ENCODE peak calls at places on chromosomes 5 and 9, in six cellular contexts. One of them, this sample, is unnamed.

GRCh38 chr5:172133359-172134029 is 54.5 kb downstream of the STK10 start:
- DNase-seq in lower leg skin: no peak
- DNase-seq in kidney: no peak
- DNase-seq in cardiac muscle cell: peak; percentile 93
- DNase-seq in upper lobe of right lung: peak; percentile 73
- DNase-seq in A549: no peak
- DNase-seq in this sample: no peak

GRCh38 chr9:17839744-17840143 is 260.9 kb downstream of the SH3GL2 start:
- DNase-seq in cardiac muscle cell: no peak
- DNase-seq in A549: no peak
- DNase-seq in upper lobe of right lung: no peak
- DNase-seq in lower leg skin: no peak
- DNase-seq in kidney: no peak
- DNase-seq in this sample: no peak

GRCh38 chr5:54524704-54525103 is 7.1 kb downstream of the SNX18 start:
- DNase-seq in kidney: peak; percentile 77
- DNase-seq in cardiac muscle cell: no peak
- DNase-seq in lower leg skin: no peak
- DNase-seq in A549: no peak
- DNase-seq in upper lobe of right lung: peak; percentile 71
- DNase-seq in this sample: no peak

GRCh38 chr5:154058055-154059038 is 19.6 kb downstream of the MFAP3 start:
- DNase-seq in lower leg skin: no peak
- DNase-seq in upper lobe of right lung: no peak
- DNase-seq in kidney: no peak
- DNase-seq in A549: no peak
- DNase-seq in cardiac muscle cell: peak; percentile 57
- DNase-seq in this sample: peak; percentile 76

GRCh38 chr5:134267366-134268018 is 41.6 kb upstream of the PPP2CA start:
- DNase-seq in lower leg skin: peak; percentile 31
- DNase-seq in cardiac muscle cell: peak; percentile 29
- DNase-seq in kidney: no peak
- DNase-seq in A549: peak; percentile 40
- DNase-seq in upper lobe of right lung: no peak
- DNase-seq in this sample: no peak

GRCh38 chr9:87497080-87497603 is 525 bp upstream of the DAPK1 start:
- DNase-seq in cardiac muscle cell: no peak
- DNase-seq in A549: no peak
- DNase-seq in upper lobe of right lung: no peak
- DNase-seq in kidney: no peak
- DNase-seq in lower leg skin: no peak
- DNase-seq in this sample: no peak

GRCh38 chr9:110820378-110820777 is 151.8 kb downstream of the MUSK start:
- DNase-seq in cardiac muscle cell: peak; percentile 49
- DNase-seq in kidney: no peak
- DNase-seq in lower leg skin: no peak
- DNase-seq in A549: no peak
- DNase-seq in upper lobe of right lung: no peak
- DNase-seq in this sample: no peak

GRCh38 chr5:2374703-2375102 is 376.8 kb downstream of the IRX2 start:
- DNase-seq in lower leg skin: peak; percentile 57
- DNase-seq in cardiac muscle cell: no peak
- DNase-seq in upper lobe of right lung: no peak
- DNase-seq in A549: no peak
- DNase-seq in kidney: no peak
- DNase-seq in this sample: no peak

GRCh38 chr5:127608077-127608660 is 40.7 kb upstream of the CTXN3 start:
- DNase-seq in A549: no peak
- DNase-seq in kidney: no peak
- DNase-seq in upper lobe of right lung: no peak
- DNase-seq in lower leg skin: no peak
- DNase-seq in cardiac muscle cell: no peak
- DNase-seq in this sample: no peak

GRCh38 chr9:123059472-123060220 is 26.2 kb downstream of the GPR21 start:
- DNase-seq in lower leg skin: no peak
- DNase-seq in kidney: no peak
- DNase-seq in upper lobe of right lung: no peak
- DNase-seq in cardiac muscle cell: no peak
- DNase-seq in A549: no peak
- DNase-seq in this sample: no peak

GRCh38 chr9:135520916-135521607 is at the start of gene LCN1:
- DNase-seq in kidney: no peak
- DNase-seq in upper lobe of right lung: peak; percentile 47
- DNase-seq in lower leg skin: peak; percentile 68
- DNase-seq in cardiac muscle cell: no peak
- DNase-seq in A549: no peak
- DNase-seq in this sample: no peak

GRCh38 chr5:138752341-138752950 is 779 bp upstream of the CTNNA1 start:
- DNase-seq in cardiac muscle cell: peak; percentile 25
- DNase-seq in A549: peak; percentile 63
- DNase-seq in upper lobe of right lung: no peak
- DNase-seq in lower leg skin: no peak
- DNase-seq in kidney: no peak
- DNase-seq in this sample: no peak
- H3K4me3 ChIP-seq in cardiac muscle cell: peak overlapping the region; percentile 92
- H3K4me3 ChIP-seq in A549: peak overlapping the region; percentile 91
- H3K4me3 ChIP-seq in upper lobe of right lung: peak overlapping the region; percentile 91
- H3K4me3 ChIP-seq in lower leg skin: peak overlapping the region; percentile 49
- H3K4me3 ChIP-seq in kidney: peak overlapping the region; percentile 86
- H3K4me3 ChIP-seq in this sample: peak overlapping the region; percentile 82

GRCh38 chr9:33229359-33230120 is 10.4 kb upstream of the SPINK4 start:
- DNase-seq in A549: peak; percentile 98
- DNase-seq in lower leg skin: peak; percentile 93
- DNase-seq in kidney: peak; percentile 93
- DNase-seq in cardiac muscle cell: no peak
- DNase-seq in upper lobe of right lung: peak; percentile 88
- DNase-seq in this sample: no peak
- TF ChIP-seq CTCF in A549: peak; percentile 97
- TF ChIP-seq CTCF in lower leg skin: no peak
- TF ChIP-seq CTCF in kidney: peak; percentile 33
- TF ChIP-seq CTCF in cardiac muscle cell: no peak
- TF ChIP-seq CTCF in upper lobe of right lung: peak; percentile 30
- TF ChIP-seq CTCF in this sample: peak; percentile 4

DNA sequence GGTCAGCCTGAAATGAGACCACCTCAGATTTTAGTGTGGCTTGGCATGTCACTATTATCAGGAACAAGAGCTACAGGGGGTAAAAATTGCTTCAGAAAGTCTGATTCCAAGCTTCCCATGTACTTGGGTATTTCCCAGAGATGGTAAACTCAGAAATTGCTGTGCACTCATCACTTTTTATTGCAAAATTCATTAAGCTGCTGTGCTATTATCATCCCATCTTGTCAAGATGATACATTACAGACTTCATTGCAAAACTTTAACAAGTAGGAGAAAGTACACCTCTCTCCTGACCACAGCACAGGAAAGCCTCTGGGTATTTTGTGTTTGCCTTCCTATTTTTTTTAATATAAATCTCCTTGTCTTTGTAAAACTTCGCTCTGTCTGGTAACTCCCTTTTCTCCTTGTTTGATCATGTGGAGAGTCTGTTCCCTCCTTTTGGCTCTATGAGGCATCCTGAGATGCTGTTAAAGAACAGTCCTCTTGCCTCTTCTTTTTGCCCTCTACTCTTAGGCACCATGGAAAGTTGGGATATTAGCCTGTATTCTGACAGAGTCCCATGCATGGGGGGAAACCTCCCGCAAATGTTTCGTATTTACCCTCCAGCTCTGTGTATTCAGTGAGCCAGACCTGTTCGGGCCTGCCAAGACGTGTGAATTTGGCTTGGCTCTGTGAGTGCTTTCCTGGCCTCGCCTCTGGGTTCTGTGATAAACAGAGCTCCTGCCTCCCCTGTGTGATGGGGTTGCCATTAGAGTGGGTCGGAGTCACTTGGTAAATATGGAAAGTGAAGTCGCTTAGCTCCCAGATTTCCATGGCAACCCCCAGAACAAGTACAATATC is 260.7 kb downstream of the NR3C1 start:
- DNase-seq in lower leg skin: no peak
- DNase-seq in upper lobe of right lung: no peak
- DNase-seq in kidney: no peak
- DNase-seq in cardiac muscle cell: peak; percentile 85
- DNase-seq in A549: no peak
- DNase-seq in this sample: no peak
- H3K4me3 ChIP-seq in lower leg skin: no peak overlapping the region
- H3K4me3 ChIP-seq in upper lobe of right lung: no peak overlapping the region
- H3K4me3 ChIP-seq in kidney: no peak overlapping the region
- H3K4me3 ChIP-seq in cardiac muscle cell: no peak overlapping the region
- H3K4me3 ChIP-seq in A549: no peak overlapping the region
- H3K4me3 ChIP-seq in this sample: no peak overlapping the region

GRCh38 chr5:78359831-78360673 is at the start of gene SCAMP1:
- DNase-seq in lower leg skin: peak; percentile 97
- DNase-seq in upper lobe of right lung: peak; percentile 96
- DNase-seq in A549: peak; percentile 91
- DNase-seq in cardiac muscle cell: peak; percentile 97
- DNase-seq in kidney: peak; percentile 96
- DNase-seq in this sample: peak; percentile 98
- TF ChIP-seq CTCF in lower leg skin: no peak
- TF ChIP-seq CTCF in upper lobe of right lung: peak; percentile 49
- TF ChIP-seq CTCF in A549: no peak
- TF ChIP-seq CTCF in cardiac muscle cell: peak; percentile 26
- TF ChIP-seq CTCF in kidney: peak; percentile 8
- TF ChIP-seq CTCF in this sample: peak; percentile 37

DNA sequence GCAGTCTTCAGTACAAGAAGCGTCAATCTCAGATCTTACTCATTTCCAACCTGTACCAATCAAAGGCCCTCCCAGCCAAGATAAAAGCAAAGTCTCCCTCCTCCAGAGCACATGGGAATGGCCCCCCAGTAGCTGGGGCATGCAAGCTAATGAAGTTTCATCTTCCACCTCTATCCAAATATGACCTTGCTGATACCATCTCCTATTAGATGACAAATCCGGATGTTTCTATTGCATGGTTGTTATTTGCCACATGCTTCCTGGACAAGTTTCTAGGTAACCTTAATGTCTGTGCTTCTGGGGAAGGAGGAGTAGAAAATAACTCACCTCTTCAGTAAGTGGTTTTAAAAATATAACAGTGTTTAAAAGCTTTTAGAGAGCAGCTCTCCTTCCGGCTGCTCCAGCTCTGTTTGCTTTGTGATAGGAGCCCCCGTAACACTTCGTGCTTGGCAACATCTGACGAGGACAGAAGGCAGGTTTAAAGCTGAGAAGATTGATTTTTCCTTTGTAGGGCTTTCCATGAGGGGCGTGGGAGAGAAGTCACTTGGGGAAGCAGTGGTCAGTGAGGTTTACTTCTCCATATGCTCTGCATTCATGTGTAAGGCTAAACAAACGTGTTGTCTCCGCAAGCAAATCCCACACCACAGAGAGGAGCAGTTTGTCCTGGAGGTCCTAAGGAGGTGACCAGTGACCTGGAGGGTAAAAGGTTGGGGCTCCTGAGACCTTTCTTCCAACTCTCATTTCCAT is 40.3 kb upstream of the GLRX start:
- DNase-seq in kidney: no peak
- DNase-seq in cardiac muscle cell: no peak
- DNase-seq in upper lobe of right lung: no peak
- DNase-seq in A549: no peak
- DNase-seq in lower leg skin: peak; percentile 34
- DNase-seq in this sample: peak; percentile 32
- H3K4me3 ChIP-seq in kidney: no peak overlapping the region
- H3K4me3 ChIP-seq in cardiac muscle cell: no peak overlapping the region
- H3K4me3 ChIP-seq in upper lobe of right lung: no peak overlapping the region
- H3K4me3 ChIP-seq in A549: no peak overlapping the region
- H3K4me3 ChIP-seq in lower leg skin: no peak overlapping the region
- H3K4me3 ChIP-seq in this sample: peak overlapping the region; percentile 3

DNA sequence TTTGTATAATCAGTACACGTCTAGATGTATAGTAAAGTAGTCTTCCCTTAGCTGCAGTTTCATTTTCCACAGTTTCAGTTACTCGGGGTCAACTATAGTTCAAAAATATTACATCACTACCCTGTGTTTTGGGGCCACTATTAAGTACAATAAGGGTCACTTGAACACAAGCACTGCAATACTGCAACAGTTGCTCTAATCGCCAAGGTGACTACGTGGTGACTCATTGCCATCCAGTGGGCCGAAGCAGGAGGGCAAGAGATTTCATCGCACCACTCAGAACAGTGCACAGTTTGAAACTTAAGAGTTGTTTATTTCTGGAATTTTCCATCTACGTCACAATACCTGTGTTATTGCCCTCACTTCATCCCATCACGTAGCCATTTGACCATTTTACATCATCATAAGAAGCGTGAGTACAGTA is at the start of gene ARL14EPL:
- DNase-seq in upper lobe of right lung: peak; percentile 66
- DNase-seq in cardiac muscle cell: peak; percentile 93
- DNase-seq in A549: peak; percentile 76
- DNase-seq in lower leg skin: no peak
- DNase-seq in kidney: no peak
- DNase-seq in this sample: peak; percentile 58
- TF ChIP-seq CTCF in upper lobe of right lung: peak; percentile 33
- TF ChIP-seq CTCF in cardiac muscle cell: peak; percentile 49
- TF ChIP-seq CTCF in A549: peak; percentile 29
- TF ChIP-seq CTCF in lower leg skin: no peak
- TF ChIP-seq CTCF in kidney: no peak
- TF ChIP-seq CTCF in this sample: peak; percentile 39

This sample was measured in GM12865.